ENCODE peak calls at places on chromosomes 2 and 18, in seven cellular contexts. H is stimulated activated naive B cell treated with anti-CD40 and anti-IgM and Interleukin-4, amounts not matched to agents 10 μg/mL and 1 μg/mL and 100 μg/mL, for 72 hours; L is NCI-H774; O is stimulated activated CD4-positive, alpha-beta T cell treated with anti-CD3 and anti-CD28 coated beads, Interleukin-2, amount 100 ng/mL, for 48 hours; A is C1 segment of cervical spinal cord; Q is HFF-Myc; C is NCI-H460. Z is an unnamed sample.

GRCh38 chr2:406231-406630 is 118.3 kb upstream of the ALKAL2 start:
- DNase-seq in Q (no peak), L (no peak), A (no peak), C (no peak), O (no peak), H (no peak), Z (no peak)

GRCh38 chr2:70767094-70767698 is 804 bp downstream of the ADD2 start:
- DNase-seq in Q (no peak), O (peak; percentile 1), C (no peak), H (no peak), A (no peak), L (peak; percentile 32), Z (no peak)

GRCh38 chr2:211473116-211473515 is 916.7 kb downstream of the CPS1 start:
- DNase-seq in A (no peak), Q (no peak), C (no peak), H (no peak), O (no peak), L (no peak), Z (no peak)

GRCh38 chr2:42876280-42876840 is 84.0 kb upstream of the HAAO start:
- DNase-seq in O (no peak), A (no peak), Q (peak; percentile 80), L (no peak), C (no peak), H (no peak), Z (no peak)

GRCh38 chr2:234290671-234291070 is 206.2 kb downstream of the ARL4C start:
- DNase-seq in H (peak; percentile 87), Q (no peak), O (peak; percentile 56), A (no peak), L (no peak), C (no peak), Z (no peak)

GRCh38 chr2:237384672-237385020 is 29.3 kb downstream of the COL6A3 start:
- DNase-seq in A (no peak), Q (no peak), C (no peak), L (no peak), O (no peak), H (no peak), Z (no peak)

GRCh38 chr2:20496477-20496876 is 49.6 kb downstream of the RHOB start:
- DNase-seq in Q (no peak), A (no peak), C (no peak), O (no peak), H (no peak), L (no peak), Z (no peak)

GRCh38 chr2:33373986-33374385 is 102.5 kb upstream of the RASGRP3 start:
- DNase-seq in C (no peak), L (no peak), H (no peak), Q (no peak), O (no peak), A (no peak), Z (peak; percentile 65)

GRCh38 chr2:102294802-102295489 is 16.4 kb upstream of the IL1RL1 start:
- DNase-seq in C (no peak), O (no peak), L (no peak), H (no peak), Q (no peak), A (no peak), Z (no peak)

GRCh38 chr2:40760071-40760666 is 308.3 kb upstream of the SLC8A1 start:
- DNase-seq in H (no peak), Q (peak; percentile 31), A (no peak), L (no peak), O (peak; percentile 0), C (peak; percentile 46), Z (peak; percentile 69)

GRCh38 chr2:195575879-195576391 is 81.1 kb upstream of the SLC39A10 start:
- DNase-seq in Q (peak; percentile 57), O (no peak), H (no peak), L (no peak), C (peak; percentile 68), A (no peak), Z (peak; percentile 94)

GRCh38 chr2:135817466-135817865 is 19.5 kb downstream of the LCT start:
- DNase-seq in L (no peak), C (no peak), A (no peak), O (no peak), H (no peak), Q (no peak), Z (no peak)

GRCh38 chr2:214989187-214989586 is 149.2 kb downstream of the ABCA12 start:
- DNase-seq in Q (no peak), A (no peak), H (no peak), L (no peak), O (no peak), C (no peak), Z (no peak)

GRCh38 chr2:169303579-169304285 is 58.6 kb downstream of the LRP2 start:
- DNase-seq in C (no peak), O (no peak), L (no peak), Q (no peak), A (no peak), H (no peak), Z (no peak)

GRCh38 chr2:105744091-105744908 is 412 bp upstream of the NCK2 start:
- DNase-seq in O (peak; percentile 60), C (peak; percentile 25), Q (no peak), A (no peak), H (peak; percentile 48), L (peak; percentile 61), Z (peak; percentile 77)

GRCh38 chr2:237092920-237093781 is 7.5 kb downstream of the COPS8 start:
- DNase-seq in L (no peak), A (no peak), O (no peak), C (peak; percentile 21), H (no peak), Q (peak; percentile 55), Z (peak; percentile 63)

GRCh38 chr2:126877041-126877440 is 21.6 kb upstream of the TEX51 start:
- DNase-seq in A (no peak), Q (no peak), O (no peak), C (no peak), L (no peak), H (no peak), Z (no peak)

GRCh38 chr2:41950440-41950960 is 97.3 kb upstream of the PKDCC start:
- DNase-seq in O (no peak), Q (no peak), C (no peak), L (no peak), H (no peak), A (no peak), Z (no peak)

GRCh38 chr18:42296723-42297122 is 341.7 kb downstream of the PIK3C3 start:
- DNase-seq in A (no peak), H (no peak), C (no peak), O (no peak), Q (no peak), L (no peak), Z (no peak)

GRCh38 chr2:201953386-201953785 is 80.3 kb upstream of the FZD7 start:
- DNase-seq in L (no peak), O (no peak), A (no peak), C (no peak), H (no peak), Q (no peak), Z (no peak)

GRCh38 chr2:58762176-58762781 is 521.2 kb upstream of the FANCL start:
- DNase-seq in H (peak; percentile 24), A (no peak), Q (peak; percentile 38), L (peak; percentile 48), O (peak; percentile 2), C (peak; percentile 67), Z (peak; percentile 15)

Z was measured in osteoblast.